ENCODE peak calls at places on chromosomes 12 and 14, in five cellular contexts. T is esophagus squamous epithelium, U is IMR-90, Y is K562, V is A549. J is an unnamed sample.

GRCh38 chr12:88325076-88325827 is 183.1 kb downstream of the TMTC3 start:
- DNase-seq in T (no peak), V (peak; percentile 65), U (peak; percentile 98), Y (no peak), J (no peak)

GRCh38 chr12:118979763-118980406 is 1.5 kb upstream of the SRRM4 start:
- DNase-seq in V (peak; percentile 80), Y (peak; percentile 72), U (peak; percentile 24), T (no peak), J (peak; percentile 53)

GRCh38 chr12:109879332-109880048 is 851 bp downstream of the GLTP start:
- DNase-seq in V (no peak), T (no peak), Y (no peak), U (no peak), J (no peak)

GRCh38 chr12:117792877-117793424 is 175.8 kb downstream of the KSR2 start:
- DNase-seq in U (no peak), V (no peak), Y (no peak), T (no peak), J (no peak)

GRCh38 chr12:106417926-106418910 is 60.7 kb downstream of the POLR3B start:
- DNase-seq in U (peak; percentile 76), Y (no peak), T (no peak), V (no peak), J (no peak)

GRCh38 chr12:86256169-86256568 is at the start of gene MGAT4C:
- DNase-seq in V (no peak), T (no peak), Y (no peak), U (no peak), J (no peak)

GRCh38 chr12:124678421-124678893 is 111.0 kb upstream of the NCOR2 start:
- DNase-seq in Y (no peak), T (no peak), V (no peak), U (no peak), J (no peak)

GRCh38 chr12:120249875-120250795 is 15.4 kb downstream of the PXN start:
- DNase-seq in V (no peak), U (no peak), T (no peak), Y (no peak), J (no peak)

GRCh38 chr12:70459786-70460185 is 93.7 kb downstream of the KCNMB4 start:
- DNase-seq in T (no peak), Y (no peak), U (no peak), V (no peak), J (peak; percentile 4)

GRCh38 chr12:94951071-94951639 is 52.3 kb downstream of the NDUFA12 start:
- DNase-seq in V (no peak), U (no peak), T (no peak), Y (no peak), J (no peak)

GRCh38 chr14:96094211-96094610 is 55.0 kb downstream of the C14orf132 start:
- DNase-seq in U (no peak), Y (no peak), V (no peak), T (no peak), J (no peak)

GRCh38 chr12:120230326-120230973 is 29.5 kb upstream of the RPLP0 start:
- DNase-seq in V (peak; percentile 97), U (peak; percentile 98), Y (peak; percentile 84), T (no peak), J (no peak)

GRCh38 chr12:9651265-9651729 is 18.2 kb upstream of the CLEC2D start:
- DNase-seq in V (no peak), T (no peak), U (peak; percentile 67), Y (no peak), J (no peak)

GRCh38 chr12:131857908-131858850 is 30.0 kb downstream of the MMP17 start:
- DNase-seq in T (no peak), Y (no peak), V (peak; percentile 68), U (no peak), J (no peak)

GRCh38 chr14:63563370-63564026 is 20.3 kb upstream of the PPP2R5E start:
- DNase-seq in V (peak; percentile 40), U (peak; percentile 30), T (no peak), Y (no peak), J (no peak)

GRCh38 chr14:91891081-91891480 is 23.7 kb upstream of the TC2N start:
- DNase-seq in V (no peak), T (no peak), U (no peak), Y (no peak), J (no peak)

GRCh38 chr12:110869035-110869434 is 22.2 kb downstream of the CCDC63 start:
- DNase-seq in U (no peak), V (no peak), T (no peak), Y (no peak), J (no peak)

DNA sequence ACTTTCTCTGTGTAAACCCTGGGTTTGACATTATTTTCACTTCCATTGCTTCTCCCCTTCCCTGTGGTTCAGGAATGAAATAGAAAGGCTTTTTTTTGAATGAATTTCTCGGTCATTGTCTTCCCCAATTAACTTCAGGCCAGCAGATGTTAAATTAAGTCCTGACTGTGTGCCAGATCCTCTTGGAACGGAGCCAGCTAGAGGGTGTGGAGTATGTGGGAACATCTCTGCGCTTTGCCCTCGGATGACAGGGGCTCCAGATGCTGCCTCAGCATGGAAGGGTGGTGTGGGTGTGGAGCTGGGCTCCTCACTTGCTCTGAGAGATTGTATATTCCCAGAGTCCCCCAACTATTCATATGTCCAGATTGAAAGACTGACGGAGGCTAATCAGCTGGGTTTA is 13.1 kb downstream of the KRT85 start:
- DNase-seq in V (no peak), T (no peak), Y (no peak), U (no peak), J (no peak)
- TF ChIP-seq POLR2A in V (no peak), T (no peak), Y (no peak), U (no peak), J (no peak)

GRCh38 chr12:48199784-48200198 is 3.3 kb downstream of the OR10AD1 start:
- DNase-seq in U (peak; percentile 68), V (peak; percentile 72), T (no peak), Y (no peak), J (no peak)

GRCh38 chr12:48197549-48197966 is 5.5 kb downstream of the OR10AD1 start:
- DNase-seq in U (no peak), T (no peak), Y (peak; percentile 28), V (peak; percentile 70), J (no peak)

GRCh38 chr12:48198985-48199384 is 4.1 kb downstream of the OR10AD1 start:
- DNase-seq in U (no peak), V (no peak), T (no peak), Y (no peak), J (no peak)

GRCh38 chr12:48198619-48198973 is 4.5 kb downstream of the OR10AD1 start:
- DNase-seq in V (no peak), Y (peak; percentile 32), T (no peak), U (no peak), J (no peak)

DNA sequence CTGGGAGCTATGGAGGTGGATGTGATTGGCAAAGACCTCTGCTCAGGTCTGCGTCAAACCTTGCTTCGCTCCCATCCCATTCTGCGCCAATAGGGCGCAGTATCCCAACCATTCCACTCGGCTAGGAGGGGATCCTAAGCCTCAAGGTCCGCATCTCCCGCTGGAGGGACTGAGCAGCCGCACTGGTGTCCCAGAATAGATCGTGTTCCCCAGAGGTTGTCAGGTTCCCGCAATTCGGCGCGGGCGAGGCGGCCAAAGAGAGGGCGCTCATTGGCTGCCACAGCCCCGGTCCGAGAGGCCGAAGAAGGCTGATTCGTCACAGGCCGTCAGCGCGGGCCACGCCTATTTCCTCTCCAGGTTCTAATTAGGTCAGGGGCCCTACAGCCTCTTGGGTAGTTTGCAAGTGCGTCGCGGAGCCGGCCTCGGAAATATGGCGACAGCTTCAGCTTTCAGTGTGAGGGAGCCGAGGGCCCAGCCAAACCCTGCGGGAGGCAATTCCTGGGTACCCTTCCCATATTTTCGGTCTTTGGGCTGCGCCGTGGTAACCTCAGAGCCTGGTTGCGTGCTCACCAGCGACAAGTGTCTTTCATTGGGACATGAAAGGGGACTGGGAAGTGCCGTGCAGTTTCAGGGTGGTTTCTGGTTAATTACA is 5.0 kb downstream of the OR10AD1 start:
- DNase-seq in V (peak; percentile 98), Y (peak; percentile 96), U (peak; percentile 87), T (peak; percentile 90), J (peak; percentile 70)
- TF ChIP-seq POLR2A in V (peak; percentile 77), Y (peak; percentile 98), U (peak; percentile 67), T (peak; percentile 96), J (peak; percentile 95)

DNA sequence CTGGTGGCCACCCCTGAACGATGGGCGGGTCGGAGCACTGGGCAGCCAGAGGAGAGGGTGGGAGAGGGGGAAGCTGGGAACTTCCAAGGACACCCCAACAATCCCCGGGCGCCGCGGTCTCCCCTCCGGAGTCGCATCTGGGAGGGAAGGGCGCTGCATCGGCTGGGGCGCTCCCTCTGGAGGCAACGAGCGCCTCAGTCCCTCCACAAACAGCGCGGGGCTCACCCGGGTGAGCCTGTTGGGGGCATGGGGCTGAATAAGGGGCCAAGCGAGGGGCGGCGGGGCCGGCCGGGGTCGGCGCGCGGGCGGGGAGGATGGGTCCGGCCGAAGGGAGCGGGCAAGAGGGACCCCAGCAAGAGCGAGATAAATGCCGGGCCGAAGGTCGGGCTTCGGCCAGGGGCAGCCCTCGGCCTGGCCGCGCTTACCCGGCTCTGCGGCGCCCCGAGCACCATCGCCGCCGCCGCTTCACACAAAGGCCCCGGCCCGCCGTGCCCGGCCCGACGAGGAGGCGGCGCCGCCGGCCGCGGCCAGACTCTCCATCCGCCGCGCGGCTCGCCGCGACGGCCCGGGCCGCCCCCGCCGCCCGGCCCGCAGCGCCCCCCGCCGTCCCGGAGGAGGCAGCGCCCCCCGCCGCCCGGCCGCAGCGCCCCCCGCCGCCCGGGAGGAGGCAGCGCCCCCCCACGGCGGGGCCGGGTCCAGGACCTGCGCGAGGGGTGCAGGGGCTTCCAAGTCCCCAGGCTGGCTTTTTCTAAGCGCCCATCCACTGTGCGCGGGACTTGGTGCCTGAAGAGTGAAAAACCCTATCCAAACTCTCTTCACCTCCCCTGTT is at the start of gene ZBTB39:
- DNase-seq in Y (peak; percentile 96), V (peak; percentile 60), T (no peak), U (peak; percentile 35), J (peak; percentile 78)
- TF ChIP-seq POLR2A in Y (peak; percentile 45), V (peak; percentile 83), T (peak; percentile 33), U (peak; percentile 46), J (no peak)

GRCh38 chr12:57523706-57524614 is 1.3 kb downstream of the MBD6 start:
- DNase-seq in Y (no peak), U (no peak), V (no peak), T (no peak), J (no peak)

GRCh38 chr12:57522887-57523705 is 472 bp downstream of the MBD6 start:
- DNase-seq in U (peak; percentile 49), Y (peak; percentile 92), T (no peak), V (peak; percentile 46), J (no peak)

GRCh38 chr12:57521475-57522018 is 1.1 kb upstream of the MBD6 start:
- DNase-seq in U (peak; percentile 61), T (no peak), Y (no peak), V (peak; percentile 70), J (no peak)

GRCh38 chr12:57520008-57520726 is at the start of gene DDIT3:
- DNase-seq in V (peak; percentile 99), T (peak; percentile 99), Y (peak; percentile 94), U (peak; percentile 98), J (peak; percentile 90)

DNA sequence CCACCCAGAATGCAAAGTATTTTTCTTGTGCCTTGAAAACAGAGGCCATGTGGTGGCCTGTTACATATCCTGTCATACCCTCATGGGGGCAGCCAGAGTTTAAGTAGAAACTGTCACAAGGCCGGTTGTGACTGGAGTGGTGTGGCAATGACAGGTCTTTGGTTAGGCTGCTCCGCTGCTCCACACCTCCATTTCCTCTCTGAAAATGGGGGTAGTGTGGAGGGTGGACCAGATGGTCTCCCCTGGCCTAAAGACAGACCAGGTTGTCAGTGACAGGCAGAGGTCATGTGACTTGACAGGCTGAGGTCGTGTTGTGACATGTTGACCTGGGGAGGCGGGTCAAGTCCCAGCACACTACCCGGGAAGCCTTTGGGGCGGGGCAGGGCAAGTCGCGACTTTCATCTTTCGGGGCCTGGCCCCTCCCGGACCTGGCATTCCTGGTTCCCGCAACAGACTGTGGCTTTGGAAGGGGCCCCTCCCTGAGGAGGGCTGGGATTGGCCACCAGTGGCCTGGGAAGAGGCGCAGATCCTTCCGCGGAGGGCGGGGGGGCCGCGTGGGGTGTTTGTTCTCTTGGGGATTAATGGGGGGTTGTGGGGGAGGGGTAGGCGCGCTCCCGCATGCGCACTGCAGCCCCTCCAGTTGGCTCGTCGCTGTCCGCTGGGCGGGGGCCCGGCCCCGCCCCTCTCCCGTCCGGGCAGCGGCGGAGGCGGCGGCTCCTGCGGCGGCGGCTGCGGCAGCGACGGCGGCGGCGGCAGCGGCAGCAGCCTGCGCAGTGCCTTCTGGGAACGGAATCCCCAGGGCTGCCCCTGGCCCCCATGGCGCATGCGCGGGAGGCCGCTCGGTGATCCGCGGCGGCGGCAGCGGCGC is at the start of gene MBD6:
- DNase-seq in U (peak; percentile 91), V (peak; percentile 95), Y (no peak), T (peak; percentile 76), J (peak; percentile 98)
- TF ChIP-seq POLR2A in U (peak; percentile 46), V (no peak), Y (peak; percentile 79), T (peak; percentile 44), J (peak; percentile 64)

J was measured in GM12891.